ENCODE peak calls at places on chromosome 5, in eight cellular contexts. One of them, this sample, is unnamed.

GRCh38 chr5:153824909-153825308 is 213.8 kb downstream of the FAM114A2 start:
- DNase-seq in CD4-positive, alpha-beta T cell: no peak
- DNase-seq in CD8-positive, alpha-beta T cell: no peak
- DNase-seq in left ventricle myocardium inferior: no peak
- DNase-seq in choroid plexus epithelial cell: no peak
- DNase-seq in Peyer's patch: no peak
- DNase-seq in mesothelial cell of epicardium: no peak
- DNase-seq in MCF 10A: peak
- DNase-seq in this sample: no peak

GRCh38 chr5:64144429-64145215 is 21.0 kb upstream of the RNF180 start:
- DNase-seq in MCF 10A: peak
- DNase-seq in choroid plexus epithelial cell: peak
- DNase-seq in CD4-positive, alpha-beta T cell: no peak
- DNase-seq in mesothelial cell of epicardium: no peak
- DNase-seq in CD8-positive, alpha-beta T cell: no peak
- DNase-seq in Peyer's patch: no peak
- DNase-seq in left ventricle myocardium inferior: no peak
- DNase-seq in this sample: no peak

GRCh38 chr5:178202541-178202940 is 1.8 kb upstream of the HNRNPAB start:
- DNase-seq in mesothelial cell of epicardium: no peak
- DNase-seq in choroid plexus epithelial cell: no peak
- DNase-seq in CD8-positive, alpha-beta T cell: no peak
- DNase-seq in MCF 10A: no peak
- DNase-seq in CD4-positive, alpha-beta T cell: no peak
- DNase-seq in left ventricle myocardium inferior: no peak
- DNase-seq in Peyer's patch: no peak
- DNase-seq in this sample: no peak

GRCh38 chr5:80255425-80255751 is 460 bp downstream of the SERINC5 start:
- DNase-seq in MCF 10A: peak
- DNase-seq in CD8-positive, alpha-beta T cell: peak
- DNase-seq in mesothelial cell of epicardium: peak
- DNase-seq in Peyer's patch: peak
- DNase-seq in CD4-positive, alpha-beta T cell: peak
- DNase-seq in left ventricle myocardium inferior: peak
- DNase-seq in choroid plexus epithelial cell: peak
- DNase-seq in this sample: peak

GRCh38 chr5:16889972-16890519 is 46.0 kb downstream of the MYO10 start:
- DNase-seq in MCF 10A: no peak
- DNase-seq in choroid plexus epithelial cell: peak
- DNase-seq in CD4-positive, alpha-beta T cell: no peak
- DNase-seq in left ventricle myocardium inferior: no peak
- DNase-seq in CD8-positive, alpha-beta T cell: no peak
- DNase-seq in mesothelial cell of epicardium: no peak
- DNase-seq in Peyer's patch: no peak
- DNase-seq in this sample: no peak

GRCh38 chr5:58123501-58123900 is 336.4 kb downstream of the PLK2 start:
- DNase-seq in CD8-positive, alpha-beta T cell: no peak
- DNase-seq in mesothelial cell of epicardium: no peak
- DNase-seq in MCF 10A: no peak
- DNase-seq in Peyer's patch: no peak
- DNase-seq in CD4-positive, alpha-beta T cell: no peak
- DNase-seq in left ventricle myocardium inferior: no peak
- DNase-seq in choroid plexus epithelial cell: no peak
- DNase-seq in this sample: no peak

GRCh38 chr5:135823799-135824366 is 10.6 kb upstream of the SLC25A48 start:
- DNase-seq in CD8-positive, alpha-beta T cell: no peak
- DNase-seq in mesothelial cell of epicardium: no peak
- DNase-seq in left ventricle myocardium inferior: no peak
- DNase-seq in Peyer's patch: no peak
- DNase-seq in MCF 10A: no peak
- DNase-seq in choroid plexus epithelial cell: no peak
- DNase-seq in CD4-positive, alpha-beta T cell: no peak
- DNase-seq in this sample: no peak

GRCh38 chr5:79488775-79489174 is 25.2 kb downstream of the HOMER1 start:
- DNase-seq in choroid plexus epithelial cell: peak
- DNase-seq in MCF 10A: no peak
- DNase-seq in Peyer's patch: no peak
- DNase-seq in left ventricle myocardium inferior: no peak
- DNase-seq in CD4-positive, alpha-beta T cell: no peak
- DNase-seq in CD8-positive, alpha-beta T cell: no peak
- DNase-seq in mesothelial cell of epicardium: no peak
- DNase-seq in this sample: no peak

GRCh38 chr5:117801583-117801982 is 1186.8 kb downstream of the DTWD2 start:
- DNase-seq in CD4-positive, alpha-beta T cell: no peak
- DNase-seq in mesothelial cell of epicardium: no peak
- DNase-seq in MCF 10A: no peak
- DNase-seq in left ventricle myocardium inferior: no peak
- DNase-seq in Peyer's patch: no peak
- DNase-seq in CD8-positive, alpha-beta T cell: no peak
- DNase-seq in choroid plexus epithelial cell: no peak
- DNase-seq in this sample: no peak

GRCh38 chr5:138874771-138875628 is at the start of gene LRRTM2:
- DNase-seq in choroid plexus epithelial cell: peak
- DNase-seq in MCF 10A: no peak
- DNase-seq in Peyer's patch: no peak
- DNase-seq in CD4-positive, alpha-beta T cell: no peak
- DNase-seq in left ventricle myocardium inferior: no peak
- DNase-seq in CD8-positive, alpha-beta T cell: no peak
- DNase-seq in mesothelial cell of epicardium: no peak
- DNase-seq in this sample: no peak

GRCh38 chr5:138876811-138877210 is 1.7 kb upstream of the LRRTM2 start:
- DNase-seq in Peyer's patch: no peak
- DNase-seq in MCF 10A: no peak
- DNase-seq in CD4-positive, alpha-beta T cell: no peak
- DNase-seq in CD8-positive, alpha-beta T cell: no peak
- DNase-seq in choroid plexus epithelial cell: no peak
- DNase-seq in left ventricle myocardium inferior: no peak
- DNase-seq in mesothelial cell of epicardium: no peak
- DNase-seq in this sample: no peak

GRCh38 chr5:138873096-138873885 is 1.8 kb downstream of the LRRTM2 start:
- DNase-seq in CD4-positive, alpha-beta T cell: no peak
- DNase-seq in mesothelial cell of epicardium: no peak
- DNase-seq in left ventricle myocardium inferior: no peak
- DNase-seq in MCF 10A: no peak
- DNase-seq in choroid plexus epithelial cell: no peak
- DNase-seq in CD8-positive, alpha-beta T cell: no peak
- DNase-seq in Peyer's patch: no peak
- DNase-seq in this sample: no peak

GRCh38 chr5:138873886-138874200 is 1.3 kb downstream of the LRRTM2 start:
- DNase-seq in left ventricle myocardium inferior: no peak
- DNase-seq in Peyer's patch: no peak
- DNase-seq in CD8-positive, alpha-beta T cell: no peak
- DNase-seq in MCF 10A: no peak
- DNase-seq in choroid plexus epithelial cell: no peak
- DNase-seq in mesothelial cell of epicardium: no peak
- DNase-seq in CD4-positive, alpha-beta T cell: no peak
- DNase-seq in this sample: no peak

GRCh38 chr5:138874241-138874640 is 894 bp downstream of the LRRTM2 start:
- DNase-seq in CD4-positive, alpha-beta T cell: no peak
- DNase-seq in left ventricle myocardium inferior: no peak
- DNase-seq in MCF 10A: no peak
- DNase-seq in choroid plexus epithelial cell: no peak
- DNase-seq in Peyer's patch: no peak
- DNase-seq in mesothelial cell of epicardium: no peak
- DNase-seq in CD8-positive, alpha-beta T cell: no peak
- DNase-seq in this sample: no peak
- TF ChIP-seq CTCF in CD4-positive, alpha-beta T cell: no peak
- TF ChIP-seq CTCF in left ventricle myocardium inferior: no peak
- TF ChIP-seq CTCF in MCF 10A: no peak
- TF ChIP-seq CTCF in choroid plexus epithelial cell: no peak
- TF ChIP-seq CTCF in Peyer's patch: no peak
- TF ChIP-seq CTCF in mesothelial cell of epicardium: no peak
- TF ChIP-seq CTCF in CD8-positive, alpha-beta T cell: no peak
- TF ChIP-seq CTCF in this sample: no peak

DNA sequence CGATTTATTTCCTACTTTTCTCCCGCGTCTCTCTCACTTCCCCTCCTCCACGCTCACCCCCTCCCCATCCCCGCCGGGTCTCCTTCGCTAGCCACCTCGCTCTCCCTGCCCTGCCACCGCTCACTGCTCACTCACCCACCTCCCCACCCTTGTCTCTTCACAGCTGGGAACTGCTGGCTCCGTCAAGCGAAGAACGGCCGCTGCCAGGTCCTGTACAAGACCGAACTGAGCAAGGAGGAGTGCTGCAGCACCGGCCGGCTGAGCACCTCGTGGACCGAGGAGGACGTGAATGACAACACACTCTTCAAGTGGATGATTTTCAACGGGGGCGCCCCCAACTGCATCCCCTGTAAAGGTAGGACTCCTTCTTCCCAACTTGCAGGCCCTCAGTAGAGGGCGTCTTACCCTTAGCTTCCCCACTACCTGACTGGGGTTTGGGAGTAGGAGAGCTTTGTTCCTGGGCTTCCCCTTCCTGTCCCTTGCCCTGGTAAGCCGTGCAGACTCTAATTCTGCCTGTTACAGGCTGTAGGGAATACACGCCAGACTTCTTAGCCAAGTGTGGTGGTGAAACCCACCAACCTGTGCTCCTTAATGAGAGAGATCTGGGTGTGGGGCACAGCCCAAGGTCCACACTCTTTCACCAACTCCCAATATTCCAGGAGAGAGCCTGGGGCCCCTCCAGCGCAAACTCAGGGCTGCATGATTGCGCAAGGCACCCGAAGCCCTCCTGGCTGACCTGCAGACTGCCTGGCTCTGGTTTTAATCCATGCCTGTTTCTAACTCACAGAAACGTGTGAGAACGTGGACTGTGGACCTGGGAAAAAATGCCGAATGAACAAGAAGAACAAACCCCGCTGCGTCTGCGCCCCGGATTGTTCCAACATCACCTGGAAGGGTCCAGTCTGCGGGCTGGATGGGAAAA is 2.5 kb downstream of the FST start:
- DNase-seq in choroid plexus epithelial cell: peak
- DNase-seq in Peyer's patch: peak
- DNase-seq in mesothelial cell of epicardium: peak
- DNase-seq in CD4-positive, alpha-beta T cell: no peak
- DNase-seq in left ventricle myocardium inferior: peak
- DNase-seq in CD8-positive, alpha-beta T cell: no peak
- DNase-seq in MCF 10A: no peak
- DNase-seq in this sample: peak
- TF ChIP-seq CTCF in choroid plexus epithelial cell: peak
- TF ChIP-seq CTCF in Peyer's patch: no peak
- TF ChIP-seq CTCF in mesothelial cell of epicardium: no peak
- TF ChIP-seq CTCF in CD4-positive, alpha-beta T cell: no peak
- TF ChIP-seq CTCF in left ventricle myocardium inferior: peak
- TF ChIP-seq CTCF in CD8-positive, alpha-beta T cell: no peak
- TF ChIP-seq CTCF in MCF 10A: peak
- TF ChIP-seq CTCF in this sample: peak

GRCh38 chr5:132055808-132056609 is 4.4 kb upstream of the IL3 start:
- DNase-seq in MCF 10A: no peak
- DNase-seq in CD4-positive, alpha-beta T cell: peak
- DNase-seq in choroid plexus epithelial cell: no peak
- DNase-seq in mesothelial cell of epicardium: peak
- DNase-seq in Peyer's patch: peak
- DNase-seq in CD8-positive, alpha-beta T cell: peak
- DNase-seq in left ventricle myocardium inferior: peak
- DNase-seq in this sample: peak

GRCh38 chr5:132059043-132059695 is 1.3 kb upstream of the IL3 start:
- DNase-seq in MCF 10A: no peak
- DNase-seq in CD8-positive, alpha-beta T cell: peak
- DNase-seq in choroid plexus epithelial cell: no peak
- DNase-seq in left ventricle myocardium inferior: peak
- DNase-seq in mesothelial cell of epicardium: peak
- DNase-seq in Peyer's patch: peak
- DNase-seq in CD4-positive, alpha-beta T cell: no peak
- DNase-seq in this sample: no peak

GRCh38 chr5:132056610-132057497 is 3.6 kb upstream of the IL3 start:
- DNase-seq in CD4-positive, alpha-beta T cell: no peak
- DNase-seq in Peyer's patch: peak
- DNase-seq in CD8-positive, alpha-beta T cell: no peak
- DNase-seq in MCF 10A: no peak
- DNase-seq in mesothelial cell of epicardium: peak
- DNase-seq in choroid plexus epithelial cell: no peak
- DNase-seq in left ventricle myocardium inferior: peak
- DNase-seq in this sample: no peak

GRCh38 chr5:132058646-132059042 is 1.8 kb upstream of the IL3 start:
- DNase-seq in MCF 10A: no peak
- DNase-seq in CD4-positive, alpha-beta T cell: no peak
- DNase-seq in choroid plexus epithelial cell: no peak
- DNase-seq in mesothelial cell of epicardium: no peak
- DNase-seq in Peyer's patch: no peak
- DNase-seq in CD8-positive, alpha-beta T cell: no peak
- DNase-seq in left ventricle myocardium inferior: peak
- DNase-seq in this sample: no peak

DNA sequence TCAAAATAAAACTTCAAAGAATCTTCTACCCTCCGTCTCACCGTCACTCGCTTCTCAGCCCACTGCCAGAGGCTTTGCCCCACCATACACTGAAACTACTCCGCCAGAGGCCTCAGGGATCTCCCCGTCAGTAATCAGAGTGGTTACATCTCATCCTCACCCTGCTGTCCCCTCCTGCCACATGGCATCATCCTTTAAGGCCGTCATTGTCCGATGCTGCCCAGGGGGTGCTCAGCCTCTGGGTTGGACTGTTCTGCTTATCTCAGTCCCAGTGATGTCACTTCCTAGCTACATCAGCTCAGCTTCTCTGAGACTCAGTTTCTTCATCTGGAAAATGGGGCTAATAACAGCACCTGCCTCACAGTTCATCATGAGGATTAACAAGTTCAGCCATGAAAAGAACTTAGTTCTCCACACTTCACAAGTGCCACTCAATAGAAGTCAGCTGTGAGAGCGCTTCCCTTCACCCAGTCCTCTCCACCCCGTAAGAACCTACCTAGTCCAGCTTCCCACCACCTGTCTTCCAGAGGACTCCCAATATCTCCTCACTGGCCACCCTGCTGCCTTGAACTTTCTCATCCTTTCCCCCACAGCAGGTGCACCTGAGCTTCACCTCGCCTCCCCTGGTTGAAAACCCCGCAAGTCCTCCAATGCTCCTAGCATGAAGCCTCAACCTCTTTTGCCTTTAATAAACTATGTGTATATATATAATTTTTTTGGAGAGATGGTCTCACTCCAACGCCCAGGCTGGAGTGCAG is 2.8 kb upstream of the IL3 start:
- DNase-seq in CD8-positive, alpha-beta T cell: no peak
- DNase-seq in Peyer's patch: no peak
- DNase-seq in left ventricle myocardium inferior: peak
- DNase-seq in MCF 10A: no peak
- DNase-seq in CD4-positive, alpha-beta T cell: no peak
- DNase-seq in mesothelial cell of epicardium: peak
- DNase-seq in choroid plexus epithelial cell: no peak
- DNase-seq in this sample: no peak
- TF ChIP-seq CTCF in CD8-positive, alpha-beta T cell: no peak
- TF ChIP-seq CTCF in Peyer's patch: no peak
- TF ChIP-seq CTCF in left ventricle myocardium inferior: no peak
- TF ChIP-seq CTCF in MCF 10A: no peak
- TF ChIP-seq CTCF in CD4-positive, alpha-beta T cell: no peak
- TF ChIP-seq CTCF in mesothelial cell of epicardium: no peak
- TF ChIP-seq CTCF in choroid plexus epithelial cell: no peak
- TF ChIP-seq CTCF in this sample: no peak

DNA sequence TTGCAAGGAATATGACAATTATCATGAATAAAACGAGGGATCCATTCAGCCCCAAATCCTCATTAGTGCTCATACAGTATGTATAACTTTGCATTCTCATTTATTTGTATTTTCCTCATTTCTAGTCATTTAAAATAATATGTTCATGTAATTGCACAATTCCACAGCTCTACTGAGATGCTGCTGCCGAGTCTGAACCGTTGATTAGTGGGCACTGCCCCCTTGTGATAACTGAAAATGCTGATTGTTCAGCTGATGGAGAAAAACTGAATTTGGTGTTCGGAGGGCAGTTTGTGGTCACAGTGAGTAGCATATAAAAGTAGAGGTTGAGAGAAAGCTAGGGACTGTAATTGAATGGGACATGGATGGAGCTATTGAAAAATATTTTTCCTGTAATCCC is 12.2 kb upstream of the GPR151 start:
- DNase-seq in choroid plexus epithelial cell: peak
- DNase-seq in CD4-positive, alpha-beta T cell: no peak
- DNase-seq in MCF 10A: peak
- DNase-seq in CD8-positive, alpha-beta T cell: no peak
- DNase-seq in mesothelial cell of epicardium: no peak
- DNase-seq in Peyer's patch: no peak
- DNase-seq in left ventricle myocardium inferior: no peak
- DNase-seq in this sample: peak
- TF ChIP-seq CTCF in choroid plexus epithelial cell: peak
- TF ChIP-seq CTCF in CD4-positive, alpha-beta T cell: no peak
- TF ChIP-seq CTCF in MCF 10A: peak
- TF ChIP-seq CTCF in CD8-positive, alpha-beta T cell: no peak
- TF ChIP-seq CTCF in mesothelial cell of epicardium: no peak
- TF ChIP-seq CTCF in Peyer's patch: no peak
- TF ChIP-seq CTCF in left ventricle myocardium inferior: no peak
- TF ChIP-seq CTCF in this sample: peak